ENCODE peak calls at places on chromosomes 3 and 15, in six cellular contexts. F is adrenal gland, R is GM04503, X is tibial nerve, Z is omental fat pad, Y is fibroblast of the conjunctiva. I is an unnamed sample.

GRCh38 chr3:171388537-171388936 is 71.7 kb downstream of the TNIK start:
- DNase-seq in F (no peak), R (no peak), X (no peak), Z (no peak), Y (no peak), I (no peak)

GRCh38 chr3:80097674-80098073 is 329.9 kb upstream of the ROBO1 start:
- DNase-seq in F (no peak), R (no peak), X (no peak), Z (no peak), Y (no peak), I (no peak)

GRCh38 chr3:88596451-88596850 is 446.7 kb downstream of the C3orf38 start:
- DNase-seq in F (no peak), R (no peak), X (no peak), Z (no peak), Y (no peak), I (no peak)

GRCh38 chr3:71217640-71218222 is 365.8 kb downstream of the FOXP1 start:
- DNase-seq in F (no peak), R (no peak), X (no peak), Z (no peak), Y (no peak), I (no peak)

GRCh38 chr3:50491023-50491422 is 12.4 kb downstream of the CACNA2D2 start:
- DNase-seq in F (no peak), R (no peak), X (no peak), Z (no peak), Y (no peak), I (no peak)

GRCh38 chr15:93987068-93987467 is 244.3 kb upstream of the MCTP2 start:
- DNase-seq in F (no peak), R (no peak), X (no peak), Z (no peak), Y (no peak), I (no peak)

GRCh38 chr3:184368804-184369183 is 7.3 kb downstream of the POLR2H start:
- DNase-seq in F (peak; percentile 65), R (peak; percentile 65), X (no peak), Z (no peak), Y (peak; percentile 66), I (no peak)

GRCh38 chr3:184234224-184234623 is 4.8 kb downstream of the VWA5B2 start:
- DNase-seq in F (peak; percentile 98), R (peak; percentile 19), X (no peak), Z (peak; percentile 42), Y (peak; percentile 43), I (no peak)

GRCh38 chr3:164235239-164235728 is 843.0 kb downstream of the SI start:
- DNase-seq in F (no peak), R (no peak), X (no peak), Z (no peak), Y (no peak), I (no peak)

GRCh38 chr3:30664884-30665283 is 58.5 kb downstream of the TGFBR2 start:
- DNase-seq in F (no peak), R (no peak), X (no peak), Z (no peak), Y (no peak), I (no peak)

GRCh38 chr3:119595639-119596329 is 1.9 kb upstream of the PLA1A start:
- DNase-seq in F (no peak), R (no peak), X (no peak), Z (no peak), Y (no peak), I (no peak)

GRCh38 chr3:177810162-177810623 is 612.9 kb upstream of the TBL1XR1 start:
- DNase-seq in F (no peak), R (peak; percentile 93), X (no peak), Z (no peak), Y (peak; percentile 86), I (no peak)

GRCh38 chr3:69505770-69506407 is 120.0 kb upstream of the FRMD4B start:
- DNase-seq in F (no peak), R (no peak), X (no peak), Z (no peak), Y (no peak), I (no peak)

GRCh38 chr3:4853749-4854140 is 125.5 kb upstream of the BHLHE40 start:
- DNase-seq in F (no peak), R (no peak), X (no peak), Z (no peak), Y (no peak), I (no peak)

GRCh38 chr15:73994912-73995622 is 551 bp downstream of the PML start:
- DNase-seq in F (peak; percentile 54), R (no peak), X (no peak), Z (no peak), Y (no peak), I (no peak)

GRCh38 chr15:70196314-70197291 is 98.9 kb upstream of the TLE3 start:
- DNase-seq in F (no peak), R (peak; percentile 97), X (peak; percentile 30), Z (peak; percentile 37), Y (peak; percentile 62), I (peak; percentile 54)

I was measured in iPS DF 6.9.